ENCODE peak calls at places on chromosomes 16 and 17, in seven cellular contexts. D is stimulated activated CD8-positive, alpha-beta memory T cell treated with anti-CD3 and anti-CD28 coated beads, Interleukin-15, amount 100 ng/mL, for 1 hour; A is activated naive CD4-positive, alpha-beta T cell treated with anti-CD3 and anti-CD28 coated beads, Interleukin-2, amount 50 U/mL, for 72 hours; I is substantia nigra; S is renal cortical epithelial cell; F is C1 segment of cervical spinal cord; U is cardiac fibroblast. C is an unnamed sample.

GRCh38 chr16:1152651-1153259 is at the start of gene CACNA1H:
- DNase-seq in I (no peak), D (peak), S (no peak), F (no peak), A (peak), U (no peak), C (no peak)

GRCh38 chr16:86354641-86355040 is 155.7 kb upstream of the FOXF1 start:
- DNase-seq in F (no peak), U (peak), I (no peak), S (no peak), A (no peak), D (no peak), C (no peak)

GRCh38 chr16:30731411-30731810 is 16.8 kb upstream of the PHKG2 start:
- DNase-seq in I (no peak), F (no peak), D (no peak), S (no peak), U (no peak), A (no peak), C (no peak)

GRCh38 chr17:29158515-29159275 is 21.5 kb downstream of the MYO18A start:
- DNase-seq in A (no peak), F (no peak), D (no peak), I (no peak), U (no peak), S (peak), C (no peak)

GRCh38 chr17:77717941-77718668 is 240.4 kb upstream of the TNRC6C start:
- DNase-seq in S (no peak), D (no peak), U (no peak), I (no peak), F (no peak), A (no peak), C (no peak)

GRCh38 chr16:69741951-69742904 is 12.5 kb downstream of the NOB1 start:
- DNase-seq in U (peak), D (no peak), S (peak), F (no peak), I (peak), A (no peak), C (no peak)

GRCh38 chr16:3190949-3191353 is 2.9 kb downstream of the OR1F1 start:
- DNase-seq in I (no peak), F (no peak), A (peak), S (no peak), U (no peak), D (no peak), C (no peak)

GRCh38 chr17:70100983-70101382 is 26.0 kb downstream of the KCNJ16 start:
- DNase-seq in D (no peak), F (no peak), I (no peak), S (no peak), U (peak), A (no peak), C (no peak)

GRCh38 chr17:81459864-81460263 is 52.7 kb downstream of the ACTG1 start:
- DNase-seq in D (no peak), U (no peak), F (no peak), S (no peak), A (no peak), I (no peak), C (no peak)

GRCh38 chr16:11198817-11199216 is 57.2 kb downstream of the SOCS1 start:
- DNase-seq in A (no peak), S (peak), F (no peak), D (no peak), I (no peak), U (no peak), C (no peak)

GRCh38 chr17:73770849-73771229 is 126.6 kb upstream of the SDK2 start:
- DNase-seq in A (no peak), D (no peak), S (no peak), U (no peak), I (no peak), F (no peak), C (no peak)

GRCh38 chr16:31871510-31871909 is 2.1 kb upstream of the ZNF267 start:
- DNase-seq in I (no peak), U (no peak), D (no peak), F (no peak), S (no peak), A (no peak), C (no peak)

GRCh38 chr16:11871193-11871592 is 19.9 kb upstream of the RSL1D1 start:
- DNase-seq in D (no peak), F (no peak), I (no peak), S (no peak), A (no peak), U (peak), C (no peak)

GRCh38 chr16:49471038-49471727 is 97.6 kb downstream of the C16orf78 start:
- DNase-seq in F (no peak), U (no peak), I (no peak), D (no peak), S (no peak), A (no peak), C (no peak)

GRCh38 chr16:54526087-54526486 is 239.5 kb upstream of the IRX3 start:
- DNase-seq in D (no peak), F (no peak), U (no peak), S (no peak), A (no peak), I (no peak), C (no peak)

GRCh38 chr16:52957199-52957598 is 95.5 kb downstream of the CHD9NB start:
- DNase-seq in U (no peak), F (no peak), A (no peak), S (no peak), D (no peak), I (no peak), C (no peak)

GRCh38 chr16:85151603-85152413 is 39.5 kb upstream of the CIBAR2 start:
- DNase-seq in F (peak), I (no peak), D (no peak), S (peak), A (no peak), U (peak), C (no peak)

GRCh38 chr16:82379601-82380000 is 209.6 kb upstream of the MPHOSPH6 start:
- DNase-seq in D (no peak), I (no peak), A (no peak), S (no peak), F (no peak), U (no peak), C (no peak)

GRCh38 chr17:76268991-76269981 is 4.1 kb downstream of the UBALD2 start:
- DNase-seq in D (no peak), U (no peak), S (no peak), F (no peak), A (no peak), I (no peak), C (no peak)

GRCh38 chr17:37489197-37490001 is at the start of gene DUSP14:
- DNase-seq in F (peak), S (peak), U (peak), I (peak), A (peak), D (peak), C (peak)

GRCh38 chr16:28311913-28312312 is 19.6 kb downstream of the SBK1 start:
- DNase-seq in D (no peak), F (no peak), S (no peak), I (no peak), A (no peak), U (no peak), C (no peak)

GRCh38 chr17:17626151-17626805 is 34.8 kb upstream of the PEMT start:
- DNase-seq in A (no peak), U (no peak), D (no peak), S (no peak), F (no peak), I (no peak), C (no peak)

GRCh38 chr16:87556941-87557459 is 45.3 kb upstream of the JPH3 start:
- DNase-seq in F (no peak), I (no peak), A (no peak), S (no peak), U (peak), D (no peak), C (no peak)

GRCh38 chr16:84368327-84368996 is at the start of gene ATP2C2:
- DNase-seq in S (no peak), D (no peak), I (no peak), F (no peak), U (no peak), A (no peak), C (no peak)

GRCh38 chr17:1890758-1891450 is 61.1 kb downstream of the RPA1 start:
- DNase-seq in F (no peak), D (no peak), I (no peak), A (no peak), U (no peak), S (no peak), C (no peak)

GRCh38 chr16:87062569-87063442 is 254.4 kb downstream of the C16orf95 start:
- DNase-seq in U (peak), A (peak), S (peak), F (no peak), I (no peak), D (peak), C (peak)

GRCh38 chr16:52069866-52070265 is 477.1 kb downstream of the TOX3 start:
- DNase-seq in I (peak), F (no peak), D (no peak), A (no peak), S (peak), U (peak), C (no peak)

GRCh38 chr17:15180121-15180561 is 85.0 kb downstream of the PMP22 start:
- DNase-seq in S (no peak), U (no peak), F (no peak), I (no peak), D (no peak), A (no peak), C (no peak)

GRCh38 chr17:64357191-64357981 is 33.3 kb downstream of the PECAM1 start:
- DNase-seq in U (peak), D (no peak), S (peak), I (no peak), F (peak), A (no peak), C (no peak)

C was measured in RCC 7860.